ENCODE peak calls at places on chromosomes 1 and 21, in five cellular contexts. W, O, L, R and P are unnamed samples.
A peak's percentile ranks its signal among the peaks of the same experiment; 100 is the strongest.

GRCh38 chr21:46000182-46000730 is 18.7 kb downstream of the COL6A1 start:
- DNase-seq in W (no peak), O (no peak), L (no peak), R (no peak), P (no peak)

GRCh38 chr1:174433451-174433850 is 14.3 kb upstream of the GPR52 start:
- DNase-seq in W (no peak), O (peak; percentile 15), L (peak; percentile 45), R (no peak), P (no peak)

GRCh38 chr21:45258476-45258875 is 29.2 kb downstream of the POFUT2 start:
- DNase-seq in W (no peak), O (no peak), L (no peak), R (no peak), P (no peak)

GRCh38 chr1:26045712-26046312 is at the start of gene SLC30A2:
- DNase-seq in W (no peak), O (no peak), L (no peak), R (no peak), P (no peak)

GRCh38 chr1:37240897-37241296 is 206.6 kb upstream of the GRIK3 start:
- DNase-seq in W (no peak), O (no peak), L (no peak), R (peak; percentile 30), P (no peak)

GRCh38 chr1:55363261-55363660 is 148.1 kb upstream of the USP24 start:
- DNase-seq in W (no peak), O (no peak), L (no peak), R (no peak), P (no peak)

GRCh38 chr1:89865498-89866385 is 44.9 kb downstream of the LRRC8D start:
- DNase-seq in W (no peak), O (peak; percentile 52), L (peak; percentile 72), R (no peak), P (no peak)

GRCh38 chr1:40926441-40926840 is 53.1 kb upstream of the CTPS1 start:
- DNase-seq in W (no peak), O (no peak), L (no peak), R (no peak), P (no peak)

GRCh38 chr1:204256531-204256930 is 42.7 kb upstream of the GOLT1A start:
- DNase-seq in W (no peak), O (no peak), L (no peak), R (no peak), P (no peak)

GRCh38 chr1:15020943-15021745 is 132.4 kb upstream of the TMEM51 start:
- DNase-seq in W (no peak), O (no peak), L (no peak), R (no peak), P (no peak)

GRCh38 chr1:21829294-21829693 is 17.2 kb downstream of the LDLRAD2 start:
- DNase-seq in W (no peak), O (no peak), L (no peak), R (no peak), P (no peak)

GRCh38 chr1:24181619-24182018 is 5.5 kb downstream of the IFNLR1 start:
- DNase-seq in W (no peak), O (no peak), L (no peak), R (no peak), P (peak; percentile 29)

GRCh38 chr1:4000811-4001251 is 100.8 kb upstream of the C1orf174 start:
- DNase-seq in W (no peak), O (no peak), L (no peak), R (no peak), P (no peak)

GRCh38 chr1:91730781-91731732 is 154.9 kb downstream of the TGFBR3 start:
- DNase-seq in W (no peak), O (no peak), L (peak; percentile 60), R (peak; percentile 65), P (no peak)

GRCh38 chr1:214658785-214659184 is 55.8 kb downstream of the CENPF start:
- DNase-seq in W (no peak), O (no peak), L (peak; percentile 26), R (peak; percentile 14), P (no peak)

GRCh38 chr1:36247538-36247937 is 23.3 kb downstream of the THRAP3 start:
- DNase-seq in W (no peak), O (no peak), L (no peak), R (no peak), P (no peak)

GRCh38 chr1:91830242-91831131 is 55.5 kb downstream of the TGFBR3 start:
- DNase-seq in W (no peak), O (peak; percentile 85), L (peak; percentile 65), R (peak; percentile 20), P (peak; percentile 75)

GRCh38 chr1:13900583-13900982 is 200.6 kb downstream of the PRDM2 start:
- DNase-seq in W (no peak), O (no peak), L (no peak), R (no peak), P (no peak)

GRCh38 chr1:36023098-36023769 is 60.7 kb upstream of the TEKT2 start:
- DNase-seq in W (no peak), O (no peak), L (no peak), R (no peak), P (no peak)

GRCh38 chr1:6148497-6149241 is 31.5 kb downstream of the CHD5 start:
- DNase-seq in W (peak; percentile 28), O (no peak), L (peak; percentile 71), R (peak; percentile 84), P (no peak)

GRCh38 chr1:61597601-61598000 is 127.3 kb downstream of the TM2D1 start:
- DNase-seq in W (no peak), O (no peak), L (no peak), R (no peak), P (no peak)